ENCODE peak calls at places on chromosome 4, in six cellular contexts. One of them, this sample, is unnamed.

GRCh38 chr4:186557061-186557460 is 1.7 kb upstream of the MTNR1A start:
- DNase-seq in mammary epithelial cell: no peak
- DNase-seq in AG04450: no peak
- DNase-seq in Calu3: no peak
- DNase-seq in esophagus squamous epithelium: no peak
- DNase-seq in neural progenitor cell: no peak
- DNase-seq in this sample: no peak

GRCh38 chr4:102423375-102423774 is 77.8 kb upstream of the NFKB1 start:
- DNase-seq in mammary epithelial cell: no peak
- DNase-seq in AG04450: no peak
- DNase-seq in Calu3: no peak
- DNase-seq in esophagus squamous epithelium: no peak
- DNase-seq in neural progenitor cell: no peak
- DNase-seq in this sample: no peak

GRCh38 chr4:3483471-3483921 is 20.4 kb downstream of the DOK7 start:
- DNase-seq in mammary epithelial cell: no peak
- DNase-seq in AG04450: no peak
- DNase-seq in Calu3: no peak
- DNase-seq in esophagus squamous epithelium: no peak
- DNase-seq in neural progenitor cell: peak
- DNase-seq in this sample: no peak

GRCh38 chr4:178970433-178971140 is 1528.3 kb upstream of the AGA start:
- DNase-seq in mammary epithelial cell: no peak
- DNase-seq in AG04450: no peak
- DNase-seq in Calu3: no peak
- DNase-seq in esophagus squamous epithelium: no peak
- DNase-seq in neural progenitor cell: no peak
- DNase-seq in this sample: no peak

GRCh38 chr4:186602978-186603377 is 47.6 kb upstream of the MTNR1A start:
- DNase-seq in mammary epithelial cell: no peak
- DNase-seq in AG04450: no peak
- DNase-seq in Calu3: no peak
- DNase-seq in esophagus squamous epithelium: no peak
- DNase-seq in neural progenitor cell: no peak
- DNase-seq in this sample: no peak

GRCh38 chr4:182560358-182560757 is 317.2 kb downstream of the TENM3 start:
- DNase-seq in mammary epithelial cell: no peak
- DNase-seq in AG04450: no peak
- DNase-seq in Calu3: no peak
- DNase-seq in esophagus squamous epithelium: no peak
- DNase-seq in neural progenitor cell: peak
- DNase-seq in this sample: no peak

GRCh38 chr4:46937493-46937892 is 28.4 kb upstream of the COX7B2 start:
- DNase-seq in mammary epithelial cell: no peak
- DNase-seq in AG04450: no peak
- DNase-seq in Calu3: no peak
- DNase-seq in esophagus squamous epithelium: no peak
- DNase-seq in neural progenitor cell: no peak
- DNase-seq in this sample: no peak

GRCh38 chr4:108889696-108890475 is 127.0 kb upstream of the ETNPPL start:
- DNase-seq in mammary epithelial cell: no peak
- DNase-seq in AG04450: no peak
- DNase-seq in Calu3: no peak
- DNase-seq in esophagus squamous epithelium: no peak
- DNase-seq in neural progenitor cell: no peak
- DNase-seq in this sample: no peak

GRCh38 chr4:142265536-142265935 is 580.6 kb downstream of the INPP4B start:
- DNase-seq in mammary epithelial cell: peak
- DNase-seq in AG04450: no peak
- DNase-seq in Calu3: peak
- DNase-seq in esophagus squamous epithelium: no peak
- DNase-seq in neural progenitor cell: no peak
- DNase-seq in this sample: no peak

DNA sequence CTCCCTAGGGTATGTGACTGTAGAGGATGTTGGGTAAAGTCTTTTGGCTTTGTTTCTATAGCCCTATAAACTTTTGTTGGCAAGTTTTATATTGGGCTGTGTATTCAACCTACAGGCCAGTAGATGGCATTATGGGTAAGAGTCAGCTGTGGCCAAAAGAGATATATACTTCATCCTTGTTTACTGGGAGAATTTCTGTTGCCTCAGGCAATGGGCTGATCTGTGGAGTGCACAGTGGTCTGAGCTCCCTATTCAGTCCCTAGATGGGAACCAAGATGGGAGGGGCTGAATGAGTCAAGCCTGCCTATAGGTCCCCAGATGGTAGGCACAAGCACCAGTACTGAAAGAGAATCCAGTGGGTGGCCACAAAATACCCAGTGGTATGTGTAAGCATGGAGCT is 580.6 kb downstream of the EPHA5 start:
- DNase-seq in mammary epithelial cell: peak
- DNase-seq in AG04450: no peak
- DNase-seq in Calu3: no peak
- DNase-seq in esophagus squamous epithelium: no peak
- DNase-seq in neural progenitor cell: peak
- DNase-seq in this sample: no peak
- TF ChIP-seq CTCF in mammary epithelial cell: peak
- TF ChIP-seq CTCF in AG04450: no peak
- TF ChIP-seq CTCF in Calu3: no peak
- TF ChIP-seq CTCF in esophagus squamous epithelium: no peak
- TF ChIP-seq CTCF in neural progenitor cell: peak
- TF ChIP-seq CTCF in this sample: no peak

GRCh38 chr4:17029964-17030363 is 131.5 kb upstream of the LDB2 start:
- DNase-seq in mammary epithelial cell: no peak
- DNase-seq in AG04450: no peak
- DNase-seq in Calu3: no peak
- DNase-seq in esophagus squamous epithelium: no peak
- DNase-seq in neural progenitor cell: no peak
- DNase-seq in this sample: no peak
- TF ChIP-seq CTCF in mammary epithelial cell: no peak
- TF ChIP-seq CTCF in AG04450: no peak
- TF ChIP-seq CTCF in Calu3: no peak
- TF ChIP-seq CTCF in esophagus squamous epithelium: no peak
- TF ChIP-seq CTCF in neural progenitor cell: no peak
- TF ChIP-seq CTCF in this sample: no peak

GRCh38 chr4:84492290-84492689 is 6.8 kb downstream of the NKX6-1 start:
- DNase-seq in mammary epithelial cell: no peak
- DNase-seq in AG04450: no peak
- DNase-seq in Calu3: no peak
- DNase-seq in esophagus squamous epithelium: no peak
- DNase-seq in neural progenitor cell: no peak
- DNase-seq in this sample: no peak

GRCh38 chr4:84491420-84491819 is 7.7 kb downstream of the NKX6-1 start:
- DNase-seq in mammary epithelial cell: no peak
- DNase-seq in AG04450: no peak
- DNase-seq in Calu3: no peak
- DNase-seq in esophagus squamous epithelium: no peak
- DNase-seq in neural progenitor cell: peak
- DNase-seq in this sample: no peak

GRCh38 chr4:84494518-84494917 is 4.6 kb downstream of the NKX6-1 start:
- DNase-seq in mammary epithelial cell: no peak
- DNase-seq in AG04450: no peak
- DNase-seq in Calu3: no peak
- DNase-seq in esophagus squamous epithelium: no peak
- DNase-seq in neural progenitor cell: no peak
- DNase-seq in this sample: no peak

GRCh38 chr4:84492737-84493091 is 6.4 kb downstream of the NKX6-1 start:
- DNase-seq in mammary epithelial cell: no peak
- DNase-seq in AG04450: no peak
- DNase-seq in Calu3: no peak
- DNase-seq in esophagus squamous epithelium: no peak
- DNase-seq in neural progenitor cell: peak
- DNase-seq in this sample: no peak

GRCh38 chr4:84493092-84493850 is 5.8 kb downstream of the NKX6-1 start:
- DNase-seq in mammary epithelial cell: no peak
- DNase-seq in AG04450: no peak
- DNase-seq in Calu3: no peak
- DNase-seq in esophagus squamous epithelium: no peak
- DNase-seq in neural progenitor cell: peak
- DNase-seq in this sample: no peak
- TF ChIP-seq CTCF in mammary epithelial cell: no peak
- TF ChIP-seq CTCF in AG04450: peak
- TF ChIP-seq CTCF in Calu3: no peak
- TF ChIP-seq CTCF in esophagus squamous epithelium: no peak
- TF ChIP-seq CTCF in neural progenitor cell: peak
- TF ChIP-seq CTCF in this sample: no peak

GRCh38 chr4:86594559-86595425 is 677 bp downstream of the PTPN13 start:
- DNase-seq in mammary epithelial cell: peak
- DNase-seq in AG04450: peak
- DNase-seq in Calu3: peak
- DNase-seq in esophagus squamous epithelium: no peak
- DNase-seq in neural progenitor cell: peak
- DNase-seq in this sample: no peak
- TF ChIP-seq CTCF in mammary epithelial cell: peak
- TF ChIP-seq CTCF in AG04450: peak
- TF ChIP-seq CTCF in Calu3: no peak
- TF ChIP-seq CTCF in esophagus squamous epithelium: no peak
- TF ChIP-seq CTCF in neural progenitor cell: peak
- TF ChIP-seq CTCF in this sample: no peak